ENCODE peak calls at places on chromosomes 13 and 19, in five cellular contexts. N, L, Y, D and E are unnamed samples.

GRCh38 chr19:48731452-48731851 is 9.0 kb downstream of the RASIP1 start:
- DNase-seq in L (no peak), D (no peak), N (no peak), Y (no peak), E (no peak)

GRCh38 chr13:112245959-112246358 is 130.2 kb upstream of the SPACA7 start:
- DNase-seq in N (no peak), L (no peak), D (no peak), Y (no peak), E (no peak)

GRCh38 chr19:7397687-7398086 is 49.0 kb downstream of the ARHGEF18 start:
- DNase-seq in N (no peak), Y (peak; percentile 60), L (peak; percentile 81), D (peak; percentile 99), E (no peak)

GRCh38 chr19:12994701-12995595 is at the start of gene NFIX:
- DNase-seq in N (no peak), L (no peak), D (peak; percentile 74), Y (peak; percentile 24), E (no peak)

GRCh38 chr19:6678690-6679109 is 8.7 kb upstream of the TNFSF14 start:
- DNase-seq in Y (peak; percentile 23), L (no peak), N (no peak), D (peak; percentile 77), E (no peak)

GRCh38 chr19:12166596-12166995 is 3.7 kb downstream of the ZNF136 start:
- DNase-seq in N (no peak), D (no peak), Y (no peak), L (no peak), E (no peak)

GRCh38 chr13:109737606-109738005 is 48.8 kb downstream of the IRS2 start:
- DNase-seq in D (peak; percentile 31), Y (no peak), N (no peak), L (no peak), E (no peak)

GRCh38 chr19:11197291-11198174 is at the start of gene KANK2:
- DNase-seq in L (no peak), Y (peak; percentile 68), D (peak; percentile 82), N (peak; percentile 75), E (peak; percentile 69)

GRCh38 chr19:38417544-38418506 is 8.2 kb downstream of the RASGRP4 start:
- DNase-seq in Y (no peak), L (no peak), N (peak; percentile 92), D (peak; percentile 40), E (peak; percentile 49)

GRCh38 chr13:85334187-85334586 is 465.0 kb downstream of the SLITRK6 start:
- DNase-seq in L (no peak), N (no peak), Y (no peak), D (no peak), E (no peak)

GRCh38 chr13:46994492-46994891 is 97.6 kb upstream of the HTR2A start:
- DNase-seq in N (no peak), L (no peak), D (no peak), Y (no peak), E (no peak)

GRCh38 chr13:21894091-21894490 is 223.2 kb downstream of the FGF9 start:
- DNase-seq in L (no peak), Y (no peak), D (no peak), N (no peak), E (no peak)

GRCh38 chr13:35994131-35994966 is 136.8 kb downstream of the DCLK1 start:
- DNase-seq in L (no peak), N (no peak), D (peak; percentile 41), Y (peak; percentile 89), E (no peak)